ENCODE peak calls at places on chromosomes 16 and 17, in nine cellular contexts. One of them, this sample, is unnamed.

GRCh38 chr17:75779250-75779986 is 5.2 kb upstream of the UNK start:
- DNase-seq in ovary: peak
- DNase-seq in body of pancreas: peak
- DNase-seq in sigmoid colon: peak
- DNase-seq in thyroid gland: peak
- DNase-seq in GM12892: peak
- DNase-seq in spleen: peak
- DNase-seq in tibial nerve: peak
- DNase-seq in lower leg skin: peak
- DNase-seq in this sample: peak

GRCh38 chr16:67249762-67250327 is 1.1 kb downstream of the SLC9A5 start:
- DNase-seq in lower leg skin: no peak
- DNase-seq in spleen: peak
- DNase-seq in GM12892: no peak
- DNase-seq in body of pancreas: no peak
- DNase-seq in sigmoid colon: peak
- DNase-seq in thyroid gland: no peak
- DNase-seq in ovary: no peak
- DNase-seq in tibial nerve: no peak
- DNase-seq in this sample: no peak

GRCh38 chr17:55518549-55518948 is 7.3 kb upstream of the SMIM36 start:
- DNase-seq in thyroid gland: no peak
- DNase-seq in GM12892: no peak
- DNase-seq in spleen: no peak
- DNase-seq in tibial nerve: no peak
- DNase-seq in lower leg skin: no peak
- DNase-seq in ovary: no peak
- DNase-seq in sigmoid colon: no peak
- DNase-seq in body of pancreas: no peak
- DNase-seq in this sample: no peak

GRCh38 chr17:44913676-44914075 is 1.6 kb downstream of the GFAP start:
- DNase-seq in body of pancreas: no peak
- DNase-seq in thyroid gland: no peak
- DNase-seq in tibial nerve: no peak
- DNase-seq in spleen: peak
- DNase-seq in sigmoid colon: peak
- DNase-seq in GM12892: no peak
- DNase-seq in ovary: no peak
- DNase-seq in lower leg skin: no peak
- DNase-seq in this sample: no peak

GRCh38 chr16:84065536-84066132 is 23.0 kb upstream of the SLC38A8 start:
- DNase-seq in sigmoid colon: no peak
- DNase-seq in thyroid gland: peak
- DNase-seq in spleen: peak
- DNase-seq in lower leg skin: peak
- DNase-seq in body of pancreas: peak
- DNase-seq in ovary: peak
- DNase-seq in tibial nerve: peak
- DNase-seq in GM12892: no peak
- DNase-seq in this sample: peak

GRCh38 chr17:34252138-34252889 is 2.8 kb upstream of the CCL2 start:
- DNase-seq in tibial nerve: peak
- DNase-seq in thyroid gland: peak
- DNase-seq in spleen: peak
- DNase-seq in ovary: peak
- DNase-seq in lower leg skin: peak
- DNase-seq in body of pancreas: peak
- DNase-seq in GM12892: no peak
- DNase-seq in sigmoid colon: peak
- DNase-seq in this sample: peak

GRCh38 chr17:78138204-78139060 is 7.8 kb upstream of the C17orf99 start:
- DNase-seq in sigmoid colon: no peak
- DNase-seq in GM12892: no peak
- DNase-seq in lower leg skin: no peak
- DNase-seq in body of pancreas: no peak
- DNase-seq in ovary: no peak
- DNase-seq in thyroid gland: no peak
- DNase-seq in tibial nerve: no peak
- DNase-seq in spleen: peak
- DNase-seq in this sample: no peak

GRCh38 chr17:43175213-43176118 is 4.5 kb downstream of the NBR1 start:
- DNase-seq in thyroid gland: no peak
- DNase-seq in lower leg skin: no peak
- DNase-seq in GM12892: no peak
- DNase-seq in spleen: no peak
- DNase-seq in sigmoid colon: no peak
- DNase-seq in tibial nerve: no peak
- DNase-seq in body of pancreas: no peak
- DNase-seq in ovary: no peak
- DNase-seq in this sample: no peak

GRCh38 chr17:7593296-7593695 is 3.4 kb upstream of the SOX15 start:
- DNase-seq in thyroid gland: no peak
- DNase-seq in ovary: no peak
- DNase-seq in tibial nerve: no peak
- DNase-seq in sigmoid colon: no peak
- DNase-seq in lower leg skin: no peak
- DNase-seq in body of pancreas: no peak
- DNase-seq in GM12892: no peak
- DNase-seq in spleen: no peak
- DNase-seq in this sample: no peak

GRCh38 chr17:1047177-1047885 is 50.4 kb downstream of the TIMM22 start:
- DNase-seq in sigmoid colon: peak
- DNase-seq in ovary: peak
- DNase-seq in body of pancreas: no peak
- DNase-seq in tibial nerve: no peak
- DNase-seq in spleen: peak
- DNase-seq in GM12892: no peak
- DNase-seq in thyroid gland: no peak
- DNase-seq in lower leg skin: no peak
- DNase-seq in this sample: no peak

GRCh38 chr17:76329664-76330063 is 21.6 kb upstream of the QRICH2 start:
- DNase-seq in ovary: no peak
- DNase-seq in GM12892: no peak
- DNase-seq in body of pancreas: no peak
- DNase-seq in lower leg skin: no peak
- DNase-seq in spleen: no peak
- DNase-seq in thyroid gland: no peak
- DNase-seq in sigmoid colon: peak
- DNase-seq in tibial nerve: no peak
- DNase-seq in this sample: no peak

GRCh38 chr16:285146-286055 is 2.4 kb downstream of the PDIA2 start:
- DNase-seq in thyroid gland: no peak
- DNase-seq in GM12892: no peak
- DNase-seq in ovary: no peak
- DNase-seq in spleen: no peak
- DNase-seq in lower leg skin: no peak
- DNase-seq in body of pancreas: no peak
- DNase-seq in sigmoid colon: no peak
- DNase-seq in tibial nerve: no peak
- DNase-seq in this sample: no peak

GRCh38 chr16:35131429-35131828 is 1672.0 kb downstream of the TP53TG3F start:
- DNase-seq in tibial nerve: no peak
- DNase-seq in thyroid gland: no peak
- DNase-seq in lower leg skin: no peak
- DNase-seq in ovary: no peak
- DNase-seq in GM12892: no peak
- DNase-seq in body of pancreas: no peak
- DNase-seq in spleen: no peak
- DNase-seq in sigmoid colon: no peak
- DNase-seq in this sample: no peak

GRCh38 chr16:11145173-11145820 is 110.7 kb downstream of the SOCS1 start:
- DNase-seq in thyroid gland: no peak
- DNase-seq in ovary: no peak
- DNase-seq in body of pancreas: no peak
- DNase-seq in GM12892: no peak
- DNase-seq in sigmoid colon: no peak
- DNase-seq in lower leg skin: no peak
- DNase-seq in spleen: no peak
- DNase-seq in tibial nerve: no peak
- DNase-seq in this sample: no peak

GRCh38 chr16:9114112-9114511 is 22.7 kb downstream of the HAPSTR1 start:
- DNase-seq in tibial nerve: no peak
- DNase-seq in body of pancreas: no peak
- DNase-seq in lower leg skin: no peak
- DNase-seq in ovary: no peak
- DNase-seq in spleen: no peak
- DNase-seq in sigmoid colon: no peak
- DNase-seq in thyroid gland: no peak
- DNase-seq in GM12892: no peak
- DNase-seq in this sample: no peak

GRCh38 chr17:9544221-9544620 is 31.4 kb downstream of the STX8 start:
- DNase-seq in body of pancreas: no peak
- DNase-seq in spleen: no peak
- DNase-seq in thyroid gland: no peak
- DNase-seq in tibial nerve: no peak
- DNase-seq in lower leg skin: no peak
- DNase-seq in sigmoid colon: no peak
- DNase-seq in GM12892: no peak
- DNase-seq in ovary: no peak
- DNase-seq in this sample: no peak

GRCh38 chr16:76035689-76036088 is 241.5 kb upstream of the CNTNAP4 start:
- DNase-seq in lower leg skin: no peak
- DNase-seq in body of pancreas: no peak
- DNase-seq in tibial nerve: no peak
- DNase-seq in thyroid gland: no peak
- DNase-seq in spleen: no peak
- DNase-seq in ovary: no peak
- DNase-seq in GM12892: no peak
- DNase-seq in sigmoid colon: no peak
- DNase-seq in this sample: no peak

GRCh38 chr17:81481011-81481799 is 31.4 kb downstream of the ACTG1 start:
- DNase-seq in spleen: no peak
- DNase-seq in ovary: peak
- DNase-seq in GM12892: no peak
- DNase-seq in thyroid gland: peak
- DNase-seq in sigmoid colon: peak
- DNase-seq in body of pancreas: peak
- DNase-seq in lower leg skin: no peak
- DNase-seq in tibial nerve: peak
- DNase-seq in this sample: peak

GRCh38 chr16:4401094-4401501 is 15.3 kb downstream of the CORO7 start:
- DNase-seq in thyroid gland: no peak
- DNase-seq in body of pancreas: no peak
- DNase-seq in sigmoid colon: no peak
- DNase-seq in tibial nerve: no peak
- DNase-seq in ovary: peak
- DNase-seq in lower leg skin: no peak
- DNase-seq in GM12892: no peak
- DNase-seq in spleen: peak
- DNase-seq in this sample: no peak

GRCh38 chr17:58084317-58084981 is 1.2 kb downstream of the DYNLL2 start:
- DNase-seq in thyroid gland: peak
- DNase-seq in tibial nerve: peak
- DNase-seq in body of pancreas: peak
- DNase-seq in lower leg skin: no peak
- DNase-seq in GM12892: peak
- DNase-seq in ovary: peak
- DNase-seq in sigmoid colon: peak
- DNase-seq in spleen: peak
- DNase-seq in this sample: peak

GRCh38 chr16:1782408-1783247 is at the start of the genes NUBP2 and SPSB3:
- DNase-seq in thyroid gland: peak
- DNase-seq in sigmoid colon: peak
- DNase-seq in ovary: peak
- DNase-seq in spleen: peak
- DNase-seq in tibial nerve: peak
- DNase-seq in GM12892: peak
- DNase-seq in body of pancreas: peak
- DNase-seq in lower leg skin: peak
- DNase-seq in this sample: peak
- TF ChIP-seq POLR2A in thyroid gland: no peak
- TF ChIP-seq POLR2A in sigmoid colon: no peak
- TF ChIP-seq POLR2A in ovary: peak
- TF ChIP-seq POLR2A in spleen: peak
- TF ChIP-seq POLR2A in tibial nerve: peak
- TF ChIP-seq POLR2A in GM12892: peak
- TF ChIP-seq POLR2A in body of pancreas: peak
- TF ChIP-seq POLR2A in lower leg skin: no peak
- TF ChIP-seq POLR2A in this sample: peak

DNA sequence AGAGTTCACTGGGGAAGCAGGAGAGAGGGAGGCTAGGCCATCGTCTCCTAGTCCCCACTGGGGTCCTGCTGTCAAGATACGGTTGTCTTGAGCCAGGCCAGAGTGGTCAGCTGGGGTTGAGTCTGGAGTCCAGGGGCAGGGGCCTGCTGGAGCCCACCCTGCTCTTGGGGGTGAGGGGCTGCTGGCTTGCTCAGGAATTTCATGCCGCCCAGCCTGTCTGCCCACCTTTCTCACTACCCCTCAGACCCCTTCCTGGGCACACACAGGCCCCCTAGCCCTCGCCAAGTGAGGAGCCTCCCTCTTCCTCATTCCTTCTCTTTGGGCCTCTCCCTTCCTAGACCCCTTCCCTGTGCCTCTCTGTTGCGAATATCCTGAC is 1.3 kb downstream of the TRAF7 start:
- DNase-seq in sigmoid colon: no peak
- DNase-seq in tibial nerve: no peak
- DNase-seq in body of pancreas: no peak
- DNase-seq in lower leg skin: no peak
- DNase-seq in ovary: no peak
- DNase-seq in GM12892: no peak
- DNase-seq in thyroid gland: no peak
- DNase-seq in spleen: no peak
- DNase-seq in this sample: no peak
- TF ChIP-seq POLR2A in sigmoid colon: no peak
- TF ChIP-seq POLR2A in tibial nerve: no peak
- TF ChIP-seq POLR2A in body of pancreas: no peak
- TF ChIP-seq POLR2A in lower leg skin: no peak
- TF ChIP-seq POLR2A in ovary: no peak
- TF ChIP-seq POLR2A in GM12892: no peak
- TF ChIP-seq POLR2A in thyroid gland: no peak
- TF ChIP-seq POLR2A in spleen: no peak
- TF ChIP-seq POLR2A in this sample: no peak

GRCh38 chr16:85399583-85400284 is 213.4 kb upstream of the GSE1 start:
- DNase-seq in ovary: no peak
- DNase-seq in body of pancreas: peak
- DNase-seq in lower leg skin: no peak
- DNase-seq in GM12892: no peak
- DNase-seq in thyroid gland: no peak
- DNase-seq in sigmoid colon: peak
- DNase-seq in spleen: peak
- DNase-seq in tibial nerve: no peak
- DNase-seq in this sample: no peak
- TF ChIP-seq POLR2A in ovary: no peak
- TF ChIP-seq POLR2A in body of pancreas: no peak
- TF ChIP-seq POLR2A in lower leg skin: no peak
- TF ChIP-seq POLR2A in GM12892: no peak
- TF ChIP-seq POLR2A in thyroid gland: no peak
- TF ChIP-seq POLR2A in sigmoid colon: no peak
- TF ChIP-seq POLR2A in spleen: no peak
- TF ChIP-seq POLR2A in tibial nerve: no peak
- TF ChIP-seq POLR2A in this sample: no peak

DNA sequence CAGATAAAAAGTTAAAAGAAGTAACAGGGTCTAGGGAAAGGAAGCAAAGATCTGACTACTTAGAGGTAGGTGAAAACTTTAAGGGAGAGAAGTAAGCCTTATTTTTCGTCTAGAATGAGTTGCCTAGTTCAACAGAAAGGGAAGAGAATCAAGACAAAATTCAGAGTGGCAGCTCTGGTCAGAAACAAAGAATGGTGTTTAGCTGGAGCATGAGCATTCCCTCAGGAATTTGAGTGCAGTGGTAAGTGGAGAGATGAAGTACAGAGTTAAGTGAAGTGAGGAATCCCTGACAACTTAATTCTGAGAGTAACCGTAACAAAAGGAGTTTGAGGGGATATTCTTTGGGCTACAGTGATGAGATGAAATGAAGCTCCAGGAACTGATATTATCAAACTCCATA is 11.5 kb downstream of the SMG6 start:
- DNase-seq in GM12892: no peak
- DNase-seq in lower leg skin: no peak
- DNase-seq in tibial nerve: no peak
- DNase-seq in body of pancreas: no peak
- DNase-seq in ovary: no peak
- DNase-seq in thyroid gland: no peak
- DNase-seq in sigmoid colon: no peak
- DNase-seq in spleen: no peak
- DNase-seq in this sample: no peak
- TF ChIP-seq POLR2A in GM12892: no peak
- TF ChIP-seq POLR2A in lower leg skin: no peak
- TF ChIP-seq POLR2A in tibial nerve: no peak
- TF ChIP-seq POLR2A in body of pancreas: no peak
- TF ChIP-seq POLR2A in ovary: no peak
- TF ChIP-seq POLR2A in thyroid gland: no peak
- TF ChIP-seq POLR2A in sigmoid colon: no peak
- TF ChIP-seq POLR2A in spleen: no peak
- TF ChIP-seq POLR2A in this sample: no peak

This sample was measured in transverse colon.